ENCODE peak calls at places on chromosome 1, in seven cellular contexts. Z is lower leg skin; S is tibial nerve; A is NCI-H1092; V is ELF-1; M is nephron progenitor cell; B is CD4-positive, alpha-beta T cell. U is an unnamed sample.

GRCh38 chr1:41608242-41608641 is 123.8 kb upstream of the EDN2 start:
- DNase-seq in B (no peak), A (no peak), S (no peak), V (peak), Z (no peak), M (no peak), U (no peak)

GRCh38 chr1:48644950-48645605 is 131.6 kb downstream of the BEND5 start:
- DNase-seq in V (peak), S (no peak), B (no peak), Z (no peak), M (no peak), A (no peak), U (no peak)

GRCh38 chr1:40592107-40592773 is 60.8 kb downstream of the ZNF684 start:
- DNase-seq in Z (peak), A (no peak), V (peak), M (no peak), B (no peak), S (peak), U (peak)

GRCh38 chr1:219174672-219175564 is 1.2 kb downstream of the LYPLAL1 start:
- DNase-seq in S (peak), M (peak), Z (peak), B (peak), A (no peak), V (peak), U (no peak)

GRCh38 chr1:199463521-199464127 is 563.9 kb upstream of the NR5A2 start:
- DNase-seq in Z (no peak), A (no peak), S (no peak), B (no peak), M (peak), V (peak), U (peak)

GRCh38 chr1:205438213-205439158 is 16.6 kb upstream of the LEMD1 start:
- DNase-seq in V (peak), M (no peak), S (peak), B (no peak), A (peak), Z (peak), U (peak)

GRCh38 chr1:67918067-67918466 is 84.8 kb upstream of the GNG12 start:
- DNase-seq in V (no peak), Z (no peak), S (no peak), M (no peak), B (no peak), A (no peak), U (no peak)

GRCh38 chr1:159779403-159779851 is 1.3 kb upstream of the DUSP23 start:
- DNase-seq in S (peak), V (no peak), M (no peak), A (no peak), B (no peak), Z (peak), U (no peak)

GRCh38 chr1:226637147-226637935 is 88.8 kb downstream of the STUM start:
- DNase-seq in M (peak), B (no peak), A (no peak), Z (no peak), S (peak), V (peak), U (no peak)

GRCh38 chr1:227958617-227959324 is 11.0 kb upstream of the WNT9A start:
- DNase-seq in Z (no peak), M (no peak), S (no peak), V (no peak), A (no peak), B (no peak), U (no peak)

GRCh38 chr1:117838911-117839310 is 90.5 kb downstream of the GDAP2 start:
- DNase-seq in A (no peak), V (no peak), Z (no peak), M (no peak), B (no peak), S (no peak), U (no peak)

GRCh38 chr1:87592156-87592555 is 263.5 kb downstream of the LMO4 start:
- DNase-seq in B (no peak), M (no peak), V (no peak), Z (no peak), S (no peak), A (no peak), U (no peak)

GRCh38 chr1:16215882-16216753 is 3.7 kb upstream of the ARHGEF19 start:
- DNase-seq in S (peak), M (peak), V (peak), A (peak), B (peak), Z (peak), U (peak)

GRCh38 chr1:22318279-22318983 is 133.2 kb upstream of the ZBTB40 start:
- DNase-seq in V (peak), A (peak), B (no peak), M (peak), Z (no peak), S (no peak), U (no peak)